ENCODE peak calls at places on chromosomes 13 and 19, in nine cellular contexts. X, B, A, H, J, Y, N, E and V are unnamed samples.

GRCh38 chr19:40594657-40595077 is 6.5 kb upstream of the LTBP4 start:
- DNase-seq in X (no peak), B (no peak), A (no peak), H (peak), J (no peak), Y (no peak), N (no peak), E (no peak), V (no peak)

GRCh38 chr13:109998808-109999528 is 212.6 kb upstream of the IRS2 start:
- DNase-seq in X (no peak), B (peak), A (no peak), H (peak), J (no peak), Y (no peak), N (no peak), E (peak), V (no peak)

GRCh38 chr13:74129500-74130144 is 4.6 kb downstream of the KLF12 start:
- DNase-seq in X (no peak), B (no peak), A (no peak), H (peak), J (no peak), Y (no peak), N (no peak), E (peak), V (peak)

GRCh38 chr19:16168465-16169081 is 4.8 kb downstream of the CIB3 start:
- DNase-seq in X (no peak), B (peak), A (no peak), H (peak), J (no peak), Y (no peak), N (no peak), E (no peak), V (peak)

GRCh38 chr19:51127032-51127431 is 2.3 kb downstream of the SIGLEC9 start:
- DNase-seq in X (peak), B (no peak), A (no peak), H (no peak), J (peak), Y (no peak), N (no peak), E (no peak), V (no peak)

GRCh38 chr13:94431987-94432386 is 47.5 kb downstream of the DCT start:
- DNase-seq in X (no peak), B (no peak), A (no peak), H (no peak), J (no peak), Y (no peak), N (no peak), E (no peak), V (no peak)

GRCh38 chr13:96025283-96025682 is 27.9 kb downstream of the UGGT2 start:
- DNase-seq in X (no peak), B (peak), A (no peak), H (peak), J (no peak), Y (no peak), N (no peak), E (no peak), V (no peak)

GRCh38 chr19:35120492-35120891 is 4.9 kb downstream of the FXYD3 start:
- DNase-seq in X (no peak), B (peak), A (no peak), H (peak), J (no peak), Y (no peak), N (no peak), E (peak), V (no peak)

GRCh38 chr19:16542894-16543498 is 759 bp upstream of the CHERP start:
- DNase-seq in X (no peak), B (peak), A (no peak), H (no peak), J (no peak), Y (no peak), N (no peak), E (no peak), V (peak)

GRCh38 chr13:41177616-41178015 is 16.8 kb downstream of the KBTBD7 start:
- DNase-seq in X (no peak), B (peak), A (no peak), H (no peak), J (no peak), Y (no peak), N (no peak), E (no peak), V (no peak)

GRCh38 chr19:41198559-41198958 is 5.5 kb downstream of the CYP2S1 start:
- DNase-seq in X (no peak), B (no peak), A (no peak), H (no peak), J (no peak), Y (no peak), N (no peak), E (no peak), V (no peak)

GRCh38 chr13:37442996-37443395 is 155.6 kb downstream of the POSTN start:
- DNase-seq in X (no peak), B (peak), A (no peak), H (no peak), J (no peak), Y (no peak), N (no peak), E (no peak), V (no peak)

GRCh38 chr13:100382787-100383186 is 205.8 kb downstream of the GGACT start:
- DNase-seq in X (no peak), B (peak), A (no peak), H (no peak), J (no peak), Y (no peak), N (no peak), E (peak), V (no peak)

GRCh38 chr19:43820098-43820860 is 6.8 kb upstream of the ZNF283 start:
- DNase-seq in X (peak), B (peak), A (peak), H (no peak), J (no peak), Y (no peak), N (no peak), E (peak), V (no peak)

GRCh38 chr13:46588019-46588418 is 35.0 kb downstream of the LRCH1 start:
- DNase-seq in X (no peak), B (no peak), A (no peak), H (peak), J (no peak), Y (no peak), N (no peak), E (no peak), V (no peak)

GRCh38 chr13:64234255-64234654 is 2818.6 kb upstream of the PCDH20 start:
- DNase-seq in X (no peak), B (peak), A (no peak), H (peak), J (no peak), Y (no peak), N (no peak), E (no peak), V (no peak)

GRCh38 chr13:75326173-75327131 is 155.5 kb downstream of the TBC1D4 start:
- DNase-seq in X (no peak), B (peak), A (peak), H (no peak), J (no peak), Y (peak), N (no peak), E (peak), V (peak)

GRCh38 chr19:8017808-8018207 is 12.4 kb upstream of the ELAVL1 start:
- DNase-seq in X (no peak), B (no peak), A (no peak), H (no peak), J (no peak), Y (no peak), N (no peak), E (no peak), V (peak)

GRCh38 chr13:90867336-90867683 is 480.2 kb upstream of the MIR17HG start:
- DNase-seq in X (peak), B (peak), A (peak), H (peak), J (peak), Y (peak), N (peak), E (peak), V (peak)

GRCh38 chr19:17950310-17951150 is 16.4 kb upstream of the KCNN1 start:
- DNase-seq in X (no peak), B (no peak), A (peak), H (no peak), J (no peak), Y (peak), N (no peak), E (no peak), V (no peak)

GRCh38 chr19:39438270-39438934 is 2.7 kb upstream of the RPS16 start:
- DNase-seq in X (no peak), B (no peak), A (no peak), H (peak), J (no peak), Y (no peak), N (no peak), E (no peak), V (no peak)

GRCh38 chr19:19385900-19386339 is 19.6 kb upstream of the GATAD2A start:
- DNase-seq in X (no peak), B (no peak), A (no peak), H (no peak), J (no peak), Y (no peak), N (peak), E (no peak), V (no peak)

GRCh38 chr19:53900191-53900860 is 8.8 kb upstream of the CACNG7 start:
- DNase-seq in X (no peak), B (no peak), A (no peak), H (no peak), J (no peak), Y (no peak), N (no peak), E (no peak), V (no peak)

GRCh38 chr19:53897459-53897858 is 11.6 kb upstream of the CACNG7 start:
- DNase-seq in X (no peak), B (no peak), A (no peak), H (no peak), J (no peak), Y (no peak), N (no peak), E (no peak), V (no peak)

GRCh38 chr19:53896682-53897081 is 12.4 kb upstream of the CACNG7 start:
- DNase-seq in X (no peak), B (no peak), A (no peak), H (no peak), J (no peak), Y (no peak), N (no peak), E (no peak), V (no peak)

GRCh38 chr19:53898680-53899341 is 10.3 kb upstream of the CACNG7 start:
- DNase-seq in X (no peak), B (no peak), A (peak), H (no peak), J (no peak), Y (no peak), N (no peak), E (no peak), V (no peak)

DNA sequence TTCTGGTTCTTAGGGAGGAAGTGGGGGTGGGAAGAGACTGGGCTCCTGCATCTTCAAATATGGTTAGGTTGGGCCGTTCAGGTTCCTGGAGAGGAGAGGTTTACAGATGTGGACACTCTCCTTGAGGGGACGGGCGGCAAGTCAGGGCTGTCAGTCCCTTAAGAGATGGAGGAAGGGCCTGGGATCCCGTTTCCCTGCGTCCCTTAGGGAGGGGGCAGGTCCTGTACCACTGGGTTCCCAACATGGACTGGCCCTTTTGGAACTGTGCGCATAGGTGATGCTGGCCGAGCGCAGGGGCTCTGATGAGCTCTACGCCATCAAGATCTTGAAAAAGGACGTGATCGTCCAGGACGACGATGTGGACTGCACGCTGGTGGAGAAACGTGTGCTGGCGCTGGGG is 10.9 kb upstream of the CACNG7 start:
- DNase-seq in X (no peak), B (no peak), A (no peak), H (no peak), J (no peak), Y (no peak), N (no peak), E (no peak), V (no peak)
- H3K4me3 ChIP-seq in X (no peak), B (no peak), A (peak), H (no peak), J (no peak), Y (no peak), N (no peak), E (no peak), V (no peak)

DNA sequence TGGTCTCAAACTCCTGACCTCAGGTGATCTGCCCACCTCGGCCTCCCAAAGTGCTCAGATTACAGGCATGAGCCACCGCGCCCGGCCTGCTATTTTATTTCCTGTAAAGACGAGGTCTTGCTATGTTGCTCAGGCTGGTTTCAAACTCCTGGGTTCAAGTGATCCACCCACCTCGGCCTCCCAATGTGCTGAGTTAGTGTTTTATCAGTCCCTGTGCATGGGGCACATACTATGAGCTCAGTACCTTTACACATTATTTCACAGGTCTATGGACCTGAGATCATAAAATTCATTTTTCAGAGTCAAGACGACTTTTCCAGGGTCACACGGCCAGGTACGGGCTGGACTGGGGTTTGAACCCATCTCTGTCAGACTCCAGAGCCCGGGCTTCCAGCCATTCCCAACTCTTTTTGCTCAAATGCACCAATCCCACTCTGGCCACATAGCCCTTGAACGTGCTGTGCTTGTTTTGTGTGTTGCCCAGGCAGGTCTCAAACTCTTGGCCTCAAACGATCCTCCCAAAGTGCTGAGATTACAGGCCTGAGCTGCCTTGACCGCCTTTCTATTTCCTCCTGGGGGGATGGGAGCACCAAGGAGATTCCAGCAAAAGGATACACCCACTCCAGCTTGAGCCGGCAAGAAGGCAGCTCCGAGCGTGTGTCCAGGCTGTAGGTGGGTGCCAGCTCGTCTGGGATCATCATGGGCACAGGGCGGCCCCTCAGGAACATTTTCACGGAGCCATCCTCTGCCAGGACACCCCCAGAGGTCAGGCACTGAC is 1.1 kb downstream of the EML2 start:
- DNase-seq in X (no peak), B (peak), A (no peak), H (no peak), J (no peak), Y (no peak), N (no peak), E (no peak), V (no peak)
- H3K4me3 ChIP-seq in X (peak), B (peak), A (no peak), H (peak), J (peak), Y (peak), N (no peak), E (peak), V (peak)

GRCh38 chr13:50369646-50370045 is 354.4 kb downstream of the KCNRG start:
- DNase-seq in X (no peak), B (no peak), A (no peak), H (no peak), J (no peak), Y (no peak), N (no peak), E (no peak), V (no peak)

GRCh38 chr13:50366488-50367174 is 351.4 kb downstream of the KCNRG start:
- DNase-seq in X (no peak), B (no peak), A (no peak), H (peak), J (no peak), Y (peak), N (no peak), E (no peak), V (peak)

GRCh38 chr13:50361282-50361681 is 346.0 kb downstream of the KCNRG start:
- DNase-seq in X (no peak), B (no peak), A (no peak), H (no peak), J (no peak), Y (no peak), N (no peak), E (no peak), V (no peak)

GRCh38 chr13:50365300-50365682 is 350.0 kb downstream of the KCNRG start:
- DNase-seq in X (no peak), B (peak), A (no peak), H (no peak), J (no peak), Y (no peak), N (no peak), E (no peak), V (no peak)

DNA sequence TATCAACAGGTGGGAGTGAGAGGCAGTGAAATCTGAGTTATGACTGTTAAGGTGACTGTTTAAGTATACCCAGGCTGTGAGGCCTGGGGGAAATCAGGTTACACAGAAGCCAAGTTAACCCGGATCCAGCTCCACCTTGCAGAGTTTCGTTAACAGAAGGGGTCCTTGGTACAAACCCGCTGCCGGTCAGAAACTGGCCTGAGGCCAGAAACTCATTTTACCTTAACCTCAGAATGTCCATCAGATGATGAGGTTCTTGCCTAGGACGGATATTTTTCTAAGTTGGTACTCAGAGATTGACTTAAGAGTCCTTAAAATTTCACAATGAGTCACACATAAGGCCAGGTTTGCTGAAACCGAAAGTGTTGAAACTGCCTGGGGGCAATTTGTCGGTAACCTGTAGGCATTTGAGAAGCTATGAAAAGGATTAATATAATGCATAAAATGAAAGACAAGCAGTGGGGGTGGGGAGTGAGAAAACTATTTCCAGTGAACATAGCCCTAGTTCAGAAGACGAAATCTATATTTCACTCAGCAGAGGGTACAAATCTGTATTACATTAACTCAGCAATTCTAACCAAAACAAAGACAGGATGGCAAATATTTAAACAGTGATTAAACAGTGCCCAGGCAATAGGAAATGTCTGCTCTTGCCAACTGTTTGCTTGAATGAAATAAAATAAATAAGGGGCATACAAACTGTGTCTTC is 350.6 kb downstream of the KCNRG start:
- DNase-seq in X (no peak), B (no peak), A (no peak), H (peak), J (no peak), Y (peak), N (peak), E (no peak), V (peak)
- H3K4me3 ChIP-seq in X (peak), B (no peak), A (no peak), H (peak), J (no peak), Y (no peak), N (no peak), E (no peak), V (no peak)

GRCh38 chr19:49513746-49514118 is 1.3 kb downstream of the FCGRT start:
- DNase-seq in X (no peak), B (no peak), A (no peak), H (no peak), J (no peak), Y (no peak), N (no peak), E (no peak), V (no peak)
- H3K4me3 ChIP-seq in X (peak), B (peak), A (peak), H (peak), J (peak), Y (no peak), N (no peak), E (peak), V (no peak)

GRCh38 chr19:14111486-14111885 is 6.1 kb downstream of the PRKACA start:
- DNase-seq in X (no peak), B (no peak), A (no peak), H (no peak), J (no peak), Y (no peak), N (no peak), E (no peak), V (no peak)
- H3K4me3 ChIP-seq in X (no peak), B (no peak), A (no peak), H (no peak), J (no peak), Y (no peak), N (no peak), E (no peak), V (no peak)

DNA sequence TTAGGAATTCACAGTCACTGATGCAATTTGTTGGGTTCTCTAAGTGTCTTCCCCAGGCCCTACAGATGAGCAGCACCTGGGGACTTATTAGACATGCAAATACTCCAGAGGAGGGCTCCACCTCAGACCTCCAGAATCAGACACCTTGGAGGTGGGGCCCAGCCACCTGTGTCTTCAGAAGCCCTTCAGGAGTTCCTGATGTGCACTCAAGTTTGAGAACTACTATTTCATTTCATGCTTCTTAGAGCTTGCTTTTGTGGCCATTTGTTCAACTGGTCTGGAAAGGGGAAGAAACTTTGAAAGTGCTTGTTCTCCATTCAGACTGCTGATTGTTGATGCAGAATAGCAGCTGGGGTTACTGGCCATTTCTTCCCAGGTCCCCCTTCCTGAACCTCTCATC is 472.0 kb downstream of the COG6 start:
- DNase-seq in X (no peak), B (no peak), A (no peak), H (no peak), J (no peak), Y (peak), N (no peak), E (no peak), V (peak)
- H3K4me3 ChIP-seq in X (no peak), B (no peak), A (no peak), H (no peak), J (no peak), Y (no peak), N (no peak), E (no peak), V (no peak)

GRCh38 chr13:50842711-50843255 is 709 bp downstream of the DLEU7 start:
- DNase-seq in X (no peak), B (no peak), A (no peak), H (no peak), J (no peak), Y (no peak), N (no peak), E (no peak), V (no peak)
- H3K4me3 ChIP-seq in X (no peak), B (peak), A (no peak), H (no peak), J (no peak), Y (no peak), N (no peak), E (peak), V (no peak)

DNA sequence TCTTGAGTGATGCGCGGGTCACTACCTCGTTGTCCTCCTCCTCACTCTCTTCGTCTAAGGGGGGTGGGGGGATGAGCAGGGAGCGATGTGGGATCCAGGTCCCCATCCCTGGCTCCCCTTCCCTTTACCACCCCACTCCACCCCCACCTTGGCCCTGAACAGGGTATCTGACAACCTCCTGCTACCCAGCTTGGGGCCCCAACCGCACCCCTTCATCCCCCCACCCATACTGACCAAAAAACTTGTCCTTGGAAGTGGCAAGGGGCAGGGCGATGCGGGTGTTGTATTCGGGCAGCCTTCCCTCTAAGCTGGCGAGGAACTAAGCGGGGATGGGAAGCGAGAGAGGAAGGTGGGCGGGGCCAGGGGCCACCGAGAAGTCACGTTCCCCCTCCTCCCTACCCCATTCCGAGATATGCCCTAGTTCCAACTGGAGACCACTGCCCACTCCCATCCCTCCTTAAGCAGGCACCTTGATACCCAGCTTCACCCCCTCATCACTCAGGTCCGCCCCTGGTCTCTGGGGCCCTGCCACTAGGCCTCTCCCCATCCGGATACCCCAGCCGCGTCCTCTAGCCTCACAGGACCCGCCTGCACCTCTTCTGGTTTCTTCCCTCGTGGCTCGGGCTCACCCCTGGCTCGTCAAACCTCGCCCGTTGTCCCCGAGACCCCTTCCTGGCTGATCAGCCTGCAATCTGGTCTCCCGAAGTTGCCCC is 1.9 kb upstream of the RGL3 start:
- DNase-seq in X (no peak), B (no peak), A (no peak), H (no peak), J (no peak), Y (no peak), N (no peak), E (no peak), V (no peak)
- H3K4me3 ChIP-seq in X (peak), B (peak), A (peak), H (no peak), J (peak), Y (no peak), N (no peak), E (no peak), V (peak)